ENCODE peak calls at places on chromosomes 6 and 20, in five cellular contexts. H is A549, Q is gastrocnemius medialis, J is Peyer's patch, W is spleen. S is an unnamed sample.

GRCh38 chr6:28673800-28674671 is 148.4 kb downstream of the GPX5 start:
- DNase-seq in Q (no peak), H (peak; percentile 79), W (no peak), J (no peak), S (no peak)

GRCh38 chr6:27059621-27060425 is 187.7 kb upstream of the PRSS16 start:
- DNase-seq in W (no peak), J (no peak), H (no peak), Q (no peak), S (no peak)

GRCh38 chr6:111605100-111605748 is 454 bp downstream of the TRAF3IP2 start:
- DNase-seq in Q (peak; percentile 80), J (peak; percentile 62), H (peak; percentile 29), W (peak; percentile 85), S (peak; percentile 89)

GRCh38 chr20:14996883-14997672 is 659.7 kb upstream of the FLRT3 start:
- DNase-seq in H (no peak), W (no peak), Q (no peak), J (no peak), S (no peak)

GRCh38 chr6:42787018-42787611 is 5.3 kb downstream of the BICRAL start:
- DNase-seq in J (no peak), H (no peak), Q (no peak), W (no peak), S (no peak)

GRCh38 chr6:16437984-16438383 is 199.6 kb downstream of the GMPR start:
- DNase-seq in H (no peak), J (no peak), Q (no peak), W (no peak), S (no peak)

GRCh38 chr20:36461600-36462439 is 79.5 kb upstream of the MYL9 start:
- DNase-seq in H (peak; percentile 48), Q (peak; percentile 56), W (peak; percentile 91), J (no peak), S (peak; percentile 61)

GRCh38 chr6:136600818-136601217 is 50.6 kb upstream of the MAP7 start:
- DNase-seq in W (no peak), Q (no peak), H (no peak), J (no peak), S (peak; percentile 39)

GRCh38 chr6:149845549-149845948 is 18.6 kb downstream of the LRP11 start:
- DNase-seq in W (no peak), J (no peak), Q (no peak), H (no peak), S (no peak)

GRCh38 chr20:3896853-3897252 is 7.7 kb downstream of the PANK2 start:
- DNase-seq in W (no peak), H (no peak), Q (no peak), J (no peak), S (no peak)

GRCh38 chr6:31615748-31616147 is 714 bp downstream of the AIF1 start:
- DNase-seq in Q (no peak), W (peak; percentile 84), H (no peak), J (no peak), S (no peak)

GRCh38 chr20:46674253-46675083 is 14.8 kb downstream of the TP53RK start:
- DNase-seq in J (no peak), H (no peak), W (no peak), Q (no peak), S (no peak)

GRCh38 chr6:12096342-12096741 is 84.2 kb downstream of the HIVEP1 start:
- DNase-seq in H (no peak), Q (no peak), W (no peak), J (no peak), S (no peak)

GRCh38 chr6:53944538-53944937 is 149.7 kb downstream of the LRRC1 start:
- DNase-seq in Q (no peak), W (no peak), J (no peak), H (no peak), S (no peak)

GRCh38 chr6:25147191-25147590 is 132.0 kb upstream of the CARMIL1 start:
- DNase-seq in H (no peak), Q (no peak), W (no peak), J (no peak), S (no peak)
- H3K27ac ChIP-seq in H (no peak overlapping the region), Q (no peak overlapping the region), W (peak overlapping the region; percentile 13), J (no peak overlapping the region), S (no peak overlapping the region)

DNA sequence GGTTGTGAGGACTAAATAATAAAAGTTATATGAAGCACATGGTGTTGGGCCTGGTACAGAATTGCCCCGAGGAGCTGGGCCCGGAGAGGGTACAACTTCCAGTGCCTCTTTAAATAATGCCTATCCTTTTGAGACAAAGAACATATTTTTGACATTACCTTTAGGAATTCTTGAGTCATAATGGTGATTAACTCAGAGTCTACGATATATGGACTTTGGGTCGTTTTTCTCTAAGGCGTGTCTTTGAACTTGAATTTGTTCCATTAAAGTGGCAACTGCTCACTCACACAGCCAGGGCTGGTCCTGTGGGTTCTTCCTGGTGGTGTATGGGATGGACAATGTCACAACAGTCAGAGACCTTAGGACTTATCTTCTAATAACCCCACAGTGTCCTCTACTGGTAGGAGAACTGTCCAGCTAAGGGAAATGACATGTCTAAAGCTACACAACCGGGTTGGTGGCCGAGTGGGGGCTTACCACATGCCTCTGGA is 106.5 kb downstream of the CDC5L start:
- DNase-seq in H (peak; percentile 71), Q (no peak), W (no peak), J (no peak), S (no peak)
- TF ChIP-seq CTCF in H (peak; percentile 34), Q (no peak), W (no peak), J (no peak), S (no peak)

GRCh38 chr6:41733349-41733706 is 2.1 kb downstream of the TFEB start:
- DNase-seq in Q (no peak), H (no peak), W (no peak), J (no peak), S (no peak)
- H3K27ac ChIP-seq in Q (peak overlapping the region; percentile 97), H (peak overlapping the region; percentile 95), W (peak overlapping the region; percentile 100), J (peak overlapping the region; percentile 96), S (peak overlapping the region; percentile 98)

GRCh38 chr20:7926767-7927166 is 13.5 kb downstream of the HAO1 start:
- DNase-seq in J (no peak), Q (no peak), W (no peak), H (peak; percentile 44), S (no peak)
- TF ChIP-seq CTCF in J (no peak), Q (no peak), W (peak; percentile 28), H (peak; percentile 69), S (no peak)

S was measured in uterus.